ENCODE peak calls at places on chromosomes 13 and 19, in nine cellular contexts. S is thoracic aorta, B is HAP-1, H is right cardiac atrium, D is MM.1S, F is bronchial epithelial cell, W is brain microvascular endothelial cell, I is choroid plexus epithelial cell, G is AG10803. Z is an unnamed sample.

GRCh38 chr13:28819748-28820098 is 416 bp upstream of the MTUS2 start:
- DNase-seq in S (no peak), B (peak), H (peak), D (peak), F (no peak), W (no peak), I (peak), G (peak), Z (no peak)

GRCh38 chr13:98274921-98275487 is 97.9 kb upstream of the RNF113B start:
- DNase-seq in S (no peak), B (no peak), H (no peak), D (no peak), F (peak), W (peak), I (peak), G (no peak), Z (no peak)

GRCh38 chr19:40592170-40592569 is 9.0 kb upstream of the LTBP4 start:
- DNase-seq in S (no peak), B (no peak), H (no peak), D (peak), F (peak), W (peak), I (peak), G (peak), Z (peak)

GRCh38 chr19:58009666-58010301 is 7.2 kb upstream of the ZNF606 start:
- DNase-seq in S (peak), B (no peak), H (peak), D (no peak), F (peak), W (peak), I (peak), G (peak), Z (no peak)

GRCh38 chr13:32804673-32805260 is 211.5 kb upstream of the KL start:
- DNase-seq in S (no peak), B (peak), H (no peak), D (no peak), F (peak), W (no peak), I (peak), G (no peak), Z (no peak)

GRCh38 chr19:4606921-4607678 is 32.2 kb upstream of the TNFAIP8L1 start:
- DNase-seq in S (no peak), B (peak), H (peak), D (no peak), F (no peak), W (no peak), I (no peak), G (no peak), Z (no peak)

GRCh38 chr13:26721251-26721939 is 39.2 kb downstream of the GPR12 start:
- DNase-seq in S (no peak), B (no peak), H (peak), D (no peak), F (no peak), W (no peak), I (peak), G (no peak), Z (peak)

GRCh38 chr13:48233886-48234488 is 981 bp downstream of the ITM2B start:
- DNase-seq in S (no peak), B (peak), H (no peak), D (no peak), F (peak), W (no peak), I (peak), G (peak), Z (peak)

GRCh38 chr19:45779231-45780145 is 2.8 kb downstream of the DMPK start:
- DNase-seq in S (peak), B (peak), H (peak), D (peak), F (peak), W (no peak), I (peak), G (peak), Z (peak)

GRCh38 chr19:20247016-20247683 is 80.1 kb downstream of the ZNF486 start:
- DNase-seq in S (no peak), B (no peak), H (peak), D (no peak), F (peak), W (no peak), I (peak), G (peak), Z (peak)

GRCh38 chr19:9848060-9848459 is 12.9 kb downstream of the PIN1 start:
- DNase-seq in S (no peak), B (peak), H (no peak), D (peak), F (no peak), W (no peak), I (no peak), G (no peak), Z (no peak)

GRCh38 chr13:23541221-23541620 is 29.0 kb upstream of the TNFRSF19 start:
- DNase-seq in S (no peak), B (no peak), H (no peak), D (no peak), F (peak), W (no peak), I (peak), G (no peak), Z (no peak)

GRCh38 chr13:23985846-23986245 is 88.5 kb upstream of the C1QTNF9B start:
- DNase-seq in S (no peak), B (no peak), H (peak), D (no peak), F (no peak), W (peak), I (peak), G (no peak), Z (no peak)

GRCh38 chr19:16571689-16572331 is 405 bp downstream of the SLC35E1 start:
- DNase-seq in S (no peak), B (peak), H (no peak), D (peak), F (peak), W (no peak), I (peak), G (peak), Z (no peak)

GRCh38 chr19:41930926-41931592 is 2.8 kb upstream of the ERFL start:
- DNase-seq in S (no peak), B (no peak), H (peak), D (no peak), F (no peak), W (no peak), I (no peak), G (no peak), Z (peak)

GRCh38 chr19:45763691-45764294 is 5.3 kb downstream of the SIX5 start:
- DNase-seq in S (no peak), B (no peak), H (no peak), D (no peak), F (no peak), W (no peak), I (no peak), G (no peak), Z (no peak)

GRCh38 chr13:73416093-73416492 is 357.3 kb downstream of the KLF5 start:
- DNase-seq in S (no peak), B (no peak), H (no peak), D (no peak), F (no peak), W (no peak), I (peak), G (peak), Z (no peak)

GRCh38 chr19:17385878-17386611 is 8.0 kb downstream of the CCDC194 start:
- DNase-seq in S (no peak), B (peak), H (peak), D (peak), F (peak), W (peak), I (peak), G (peak), Z (peak)

GRCh38 chr13:27745301-27745700 is 47.0 kb upstream of the GSX1 start:
- DNase-seq in S (no peak), B (no peak), H (no peak), D (no peak), F (no peak), W (no peak), I (no peak), G (no peak), Z (no peak)

GRCh38 chr13:110073982-110074381 is 233.0 kb downstream of the COL4A1 start:
- DNase-seq in S (no peak), B (no peak), H (no peak), D (no peak), F (no peak), W (no peak), I (no peak), G (no peak), Z (no peak)

GRCh38 chr13:70923863-70924752 is 815.9 kb upstream of the KLHL1 start:
- DNase-seq in S (no peak), B (no peak), H (no peak), D (no peak), F (no peak), W (peak), I (peak), G (no peak), Z (no peak)

GRCh38 chr13:39038569-39038898 is 278 bp downstream of the NHLRC3 start:
- DNase-seq in S (no peak), B (no peak), H (no peak), D (peak), F (no peak), W (no peak), I (no peak), G (peak), Z (peak)

GRCh38 chr19:47509973-47510372 is 4.9 kb downstream of the NAPA start:
- DNase-seq in S (peak), B (no peak), H (peak), D (no peak), F (peak), W (no peak), I (no peak), G (no peak), Z (no peak)

GRCh38 chr13:28699246-28699645 is 19.5 kb downstream of the SLC46A3 start:
- DNase-seq in S (no peak), B (no peak), H (no peak), D (no peak), F (no peak), W (no peak), I (no peak), G (no peak), Z (no peak)

GRCh38 chr13:42484396-42484795 is 89.6 kb upstream of the TNFSF11 start:
- DNase-seq in S (no peak), B (no peak), H (no peak), D (no peak), F (peak), W (peak), I (peak), G (no peak), Z (no peak)

GRCh38 chr19:53193534-53194222 is 520 bp upstream of the ZNF665 start:
- DNase-seq in S (no peak), B (no peak), H (peak), D (no peak), F (no peak), W (no peak), I (no peak), G (no peak), Z (no peak)

GRCh38 chr13:113491418-113491883 is 940 bp upstream of the DCUN1D2 start:
- DNase-seq in S (no peak), B (peak), H (peak), D (no peak), F (no peak), W (no peak), I (peak), G (peak), Z (no peak)

GRCh38 chr19:16417660-16418596 is 53.8 kb downstream of the EPS15L1 start:
- DNase-seq in S (no peak), B (peak), H (peak), D (peak), F (peak), W (peak), I (peak), G (peak), Z (peak)

GRCh38 chr19:41554902-41555301 is 21.1 kb upstream of the CEACAM21 start:
- DNase-seq in S (no peak), B (no peak), H (no peak), D (peak), F (no peak), W (no peak), I (no peak), G (no peak), Z (peak)

GRCh38 chr13:79393564-79394249 is 12.3 kb downstream of the RBM26 start:
- DNase-seq in S (no peak), B (peak), H (no peak), D (peak), F (no peak), W (peak), I (peak), G (no peak), Z (peak)

GRCh38 chr13:29771247-29771646 is 79.2 kb downstream of the UBL3 start:
- DNase-seq in S (no peak), B (no peak), H (no peak), D (peak), F (peak), W (no peak), I (peak), G (peak), Z (peak)

GRCh38 chr19:5926641-5927438 is 12.8 kb downstream of the CAPS start:
- DNase-seq in S (no peak), B (no peak), H (peak), D (no peak), F (no peak), W (peak), I (peak), G (peak), Z (no peak)

GRCh38 chr19:48859711-48860572 is 8.5 kb downstream of the PLEKHA4 start:
- DNase-seq in S (no peak), B (peak), H (no peak), D (no peak), F (no peak), W (no peak), I (no peak), G (no peak), Z (no peak)

GRCh38 chr19:4233282-4233853 is 4.0 kb downstream of the EBI3 start:
- DNase-seq in S (no peak), B (peak), H (peak), D (peak), F (peak), W (peak), I (peak), G (no peak), Z (peak)

GRCh38 chr19:35986664-35987570 is 8.1 kb upstream of the SDHAF1 start:
- DNase-seq in S (no peak), B (peak), H (peak), D (no peak), F (no peak), W (no peak), I (no peak), G (no peak), Z (no peak)

GRCh38 chr19:35986111-35986510 is 8.9 kb upstream of the SDHAF1 start:
- DNase-seq in S (no peak), B (no peak), H (no peak), D (no peak), F (no peak), W (no peak), I (no peak), G (no peak), Z (no peak)

GRCh38 chr19:35990771-35991730 is 3.9 kb upstream of the SDHAF1 start:
- DNase-seq in S (no peak), B (no peak), H (no peak), D (no peak), F (no peak), W (no peak), I (no peak), G (no peak), Z (no peak)

GRCh38 chr19:35988824-35989223 is 6.2 kb upstream of the SDHAF1 start:
- DNase-seq in S (no peak), B (no peak), H (no peak), D (no peak), F (no peak), W (no peak), I (no peak), G (no peak), Z (no peak)

DNA sequence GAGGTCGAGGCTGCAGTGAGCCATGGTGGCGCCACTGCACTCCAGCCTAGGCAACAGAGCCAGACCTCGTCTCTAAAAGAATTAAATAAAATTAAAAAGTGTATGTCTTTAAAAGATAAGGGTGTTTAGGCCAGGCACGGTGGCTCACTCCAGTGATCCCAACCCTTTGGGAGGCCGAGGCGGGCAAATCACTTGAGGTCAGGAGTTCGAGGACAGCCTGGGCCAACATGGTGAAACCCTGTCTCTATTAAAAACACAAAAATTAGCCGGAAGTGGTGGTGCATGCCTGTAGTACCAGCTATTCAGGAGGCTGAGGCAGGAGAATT is 7.5 kb upstream of the SDHAF1 start:
- DNase-seq in S (no peak), B (no peak), H (no peak), D (no peak), F (no peak), W (no peak), I (no peak), G (no peak), Z (no peak)
- H3K4me3 ChIP-seq in S (peak), B (peak), H (no peak), D (no peak), F (no peak), W (no peak), I (no peak), G (no peak), Z (peak)

DNA sequence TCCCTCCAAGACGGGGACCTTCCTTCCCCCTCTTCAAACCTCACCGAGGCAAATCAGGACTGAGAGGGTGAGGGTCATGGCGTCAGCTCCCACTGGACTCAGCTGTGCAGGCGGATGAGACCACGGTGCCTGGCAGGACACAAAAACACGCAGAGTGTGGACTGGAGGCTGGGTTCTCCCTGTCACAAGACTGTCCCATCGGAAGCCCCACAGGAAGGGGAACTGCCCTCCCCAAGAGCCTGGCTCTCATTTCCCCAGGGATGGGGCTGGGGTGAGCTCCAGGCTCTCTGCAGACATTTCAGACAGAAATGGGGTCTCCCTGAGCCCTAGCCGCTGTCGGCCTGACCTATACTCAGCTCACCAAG is at the start of gene LILRB5:
- DNase-seq in S (no peak), B (no peak), H (no peak), D (no peak), F (no peak), W (no peak), I (no peak), G (no peak), Z (no peak)
- H3K4me3 ChIP-seq in S (peak), B (no peak), H (no peak), D (no peak), F (no peak), W (no peak), I (no peak), G (no peak), Z (no peak)

GRCh38 chr13:40496035-40496810 is 170.2 kb downstream of the FOXO1 start:
- DNase-seq in S (no peak), B (no peak), H (no peak), D (no peak), F (no peak), W (no peak), I (no peak), G (no peak), Z (no peak)

GRCh38 chr13:40494513-40494912 is 171.9 kb downstream of the FOXO1 start:
- DNase-seq in S (no peak), B (no peak), H (no peak), D (no peak), F (no peak), W (no peak), I (peak), G (no peak), Z (no peak)

GRCh38 chr13:40498461-40498860 is 168.0 kb downstream of the FOXO1 start:
- DNase-seq in S (no peak), B (no peak), H (no peak), D (no peak), F (no peak), W (no peak), I (no peak), G (no peak), Z (no peak)

GRCh38 chr13:40494932-40495619 is 171.4 kb downstream of the FOXO1 start:
- DNase-seq in S (no peak), B (no peak), H (no peak), D (no peak), F (no peak), W (no peak), I (no peak), G (no peak), Z (no peak)

DNA sequence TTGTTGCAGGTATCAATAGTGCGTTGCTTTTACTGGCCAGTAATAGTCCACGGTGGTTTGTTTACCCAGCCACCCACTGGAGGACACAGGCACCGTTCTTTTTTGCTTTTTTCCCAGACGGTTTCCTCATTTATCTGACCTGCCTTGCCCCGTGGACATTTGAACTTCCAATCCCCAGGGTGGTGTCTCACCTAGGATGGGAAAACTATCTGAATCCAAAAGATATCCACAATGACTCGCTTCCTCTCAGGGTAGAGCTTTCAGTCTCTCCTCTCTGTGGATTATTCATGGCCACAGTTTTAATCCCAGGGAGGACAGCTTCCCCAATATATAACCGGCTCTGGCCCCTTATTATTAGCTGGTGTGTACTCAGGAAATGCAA is 170.8 kb downstream of the FOXO1 start:
- DNase-seq in S (no peak), B (no peak), H (no peak), D (no peak), F (peak), W (no peak), I (no peak), G (no peak), Z (no peak)
- H3K4me3 ChIP-seq in S (no peak), B (no peak), H (no peak), D (no peak), F (no peak), W (no peak), I (no peak), G (no peak), Z (no peak)

GRCh38 chr19:52191374-52191773 is 1.5 kb downstream of the PPP2R1A start:
- DNase-seq in S (no peak), B (no peak), H (no peak), D (no peak), F (no peak), W (no peak), I (no peak), G (no peak), Z (no peak)
- H3K4me3 ChIP-seq in S (peak), B (peak), H (peak), D (peak), F (peak), W (peak), I (peak), G (peak), Z (peak)

GRCh38 chr19:13309853-13310252 is 159.6 kb downstream of the IER2 start:
- DNase-seq in S (no peak), B (no peak), H (no peak), D (no peak), F (no peak), W (no peak), I (no peak), G (no peak), Z (no peak)
- H3K4me3 ChIP-seq in S (no peak), B (no peak), H (no peak), D (no peak), F (no peak), W (no peak), I (no peak), G (no peak), Z (no peak)

GRCh38 chr19:38684862-38685665 is 37.6 kb downstream of the ACTN4 start:
- DNase-seq in S (no peak), B (no peak), H (peak), D (no peak), F (no peak), W (no peak), I (no peak), G (no peak), Z (no peak)
- H3K4me3 ChIP-seq in S (peak), B (no peak), H (no peak), D (no peak), F (no peak), W (no peak), I (no peak), G (peak), Z (no peak)

DNA sequence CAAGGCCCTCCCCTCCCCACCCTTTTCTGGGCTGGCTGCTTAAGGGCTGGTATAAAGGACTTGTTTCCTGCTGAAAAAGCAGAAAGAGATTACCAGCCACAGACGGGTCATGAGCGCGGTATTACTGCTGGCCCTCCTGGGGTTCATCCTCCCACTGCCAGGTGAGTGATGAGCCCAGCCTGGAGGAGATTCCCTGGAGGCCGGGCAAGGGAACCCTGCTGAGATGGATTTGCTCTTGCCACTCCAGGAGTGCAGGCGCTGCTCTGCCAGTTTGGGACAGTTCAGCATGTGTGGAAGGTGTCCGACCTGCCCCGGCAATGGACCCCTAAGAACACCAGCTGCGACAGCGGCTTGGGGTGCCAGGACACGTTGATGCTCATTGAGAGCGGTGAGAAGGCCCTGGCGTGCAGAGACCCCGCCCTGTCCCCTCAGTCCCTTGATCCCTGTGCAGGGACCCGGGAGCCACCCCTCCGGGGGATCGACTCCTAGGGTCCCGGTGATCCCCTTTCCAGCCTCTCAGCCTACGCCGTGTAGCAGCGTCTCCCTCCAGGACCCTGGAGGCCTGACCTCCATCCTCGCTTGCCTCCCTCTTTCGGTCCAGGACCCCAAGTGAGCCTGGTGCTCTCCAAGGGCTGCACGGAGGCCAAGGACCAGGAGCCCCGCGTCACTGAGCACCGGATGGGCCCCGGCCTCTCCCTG is at the start of gene CD177:
- DNase-seq in S (no peak), B (no peak), H (no peak), D (no peak), F (no peak), W (no peak), I (no peak), G (no peak), Z (no peak)
- H3K4me3 ChIP-seq in S (no peak), B (no peak), H (no peak), D (no peak), F (no peak), W (no peak), I (no peak), G (no peak), Z (no peak)